ENCODE peak calls at places on chromosomes 2 and 18, in six cellular contexts. One of them, this sample, is unnamed.
A peak's percentile ranks its signal among the peaks of the same experiment; 100 is the strongest.

GRCh38 chr2:64062840-64063239 is 43.6 kb upstream of the VPS54 start:
- DNase-seq in K562: no peak
- DNase-seq in A549: peak; percentile 31
- DNase-seq in SK-N-SH: no peak
- DNase-seq in HepG2: no peak
- DNase-seq in GM12878: peak; percentile 31
- DNase-seq in this sample: peak; percentile 82

GRCh38 chr2:66771359-66771978 is 336.5 kb downstream of the MEIS1 start:
- DNase-seq in K562: no peak
- DNase-seq in A549: peak; percentile 9
- DNase-seq in SK-N-SH: no peak
- DNase-seq in HepG2: no peak
- DNase-seq in GM12878: no peak
- DNase-seq in this sample: peak; percentile 23

GRCh38 chr2:227818569-227819397 is 5.1 kb downstream of the CCL20 start:
- DNase-seq in K562: no peak
- DNase-seq in A549: peak; percentile 96
- DNase-seq in SK-N-SH: no peak
- DNase-seq in HepG2: peak; percentile 100
- DNase-seq in GM12878: no peak
- DNase-seq in this sample: no peak

GRCh38 chr2:20419007-20419576 is 27.8 kb upstream of the RHOB start:
- DNase-seq in K562: no peak
- DNase-seq in A549: no peak
- DNase-seq in SK-N-SH: no peak
- DNase-seq in HepG2: peak; percentile 65
- DNase-seq in GM12878: no peak
- DNase-seq in this sample: peak; percentile 65

GRCh38 chr2:109397883-109398282 is 215.9 kb downstream of the SEPTIN10 start:
- DNase-seq in K562: no peak
- DNase-seq in A549: no peak
- DNase-seq in SK-N-SH: no peak
- DNase-seq in HepG2: no peak
- DNase-seq in GM12878: no peak
- DNase-seq in this sample: no peak

GRCh38 chr2:66582975-66583842 is 148.3 kb downstream of the MEIS1 start:
- DNase-seq in K562: no peak
- DNase-seq in A549: no peak
- DNase-seq in SK-N-SH: no peak
- DNase-seq in HepG2: no peak
- DNase-seq in GM12878: no peak
- DNase-seq in this sample: peak; percentile 55

GRCh38 chr2:125593036-125593435 is 1062.9 kb upstream of the GYPC start:
- DNase-seq in K562: no peak
- DNase-seq in A549: no peak
- DNase-seq in SK-N-SH: no peak
- DNase-seq in HepG2: no peak
- DNase-seq in GM12878: no peak
- DNase-seq in this sample: no peak

GRCh38 chr2:237674731-237675276 is 47.4 kb downstream of the LRRFIP1 start:
- DNase-seq in K562: no peak
- DNase-seq in A549: no peak
- DNase-seq in SK-N-SH: peak; percentile 90
- DNase-seq in HepG2: peak; percentile 66
- DNase-seq in GM12878: peak; percentile 77
- DNase-seq in this sample: peak; percentile 75

GRCh38 chr2:31163011-31163540 is 24.8 kb upstream of the GALNT14 start:
- DNase-seq in K562: no peak
- DNase-seq in A549: no peak
- DNase-seq in SK-N-SH: no peak
- DNase-seq in HepG2: no peak
- DNase-seq in GM12878: no peak
- DNase-seq in this sample: no peak

GRCh38 chr18:48003426-48004349 is 73.2 kb upstream of the SMAD2 start:
- DNase-seq in K562: no peak
- DNase-seq in A549: peak; percentile 98
- DNase-seq in SK-N-SH: no peak
- DNase-seq in HepG2: no peak
- DNase-seq in GM12878: no peak
- DNase-seq in this sample: no peak

GRCh38 chr2:158412206-158412605 is 44.3 kb downstream of the CCDC148 start:
- DNase-seq in K562: no peak
- DNase-seq in A549: no peak
- DNase-seq in SK-N-SH: no peak
- DNase-seq in HepG2: peak; percentile 50
- DNase-seq in GM12878: no peak
- DNase-seq in this sample: peak; percentile 76

GRCh38 chr2:71190959-71191943 is 35.7 kb downstream of the PAIP2B start:
- DNase-seq in K562: no peak
- DNase-seq in A549: peak; percentile 42
- DNase-seq in SK-N-SH: peak; percentile 24
- DNase-seq in HepG2: peak; percentile 13
- DNase-seq in GM12878: no peak
- DNase-seq in this sample: peak; percentile 9

GRCh38 chr2:117918608-117919007 is 95.3 kb downstream of the CCDC93 start:
- DNase-seq in K562: no peak
- DNase-seq in A549: no peak
- DNase-seq in SK-N-SH: no peak
- DNase-seq in HepG2: no peak
- DNase-seq in GM12878: no peak
- DNase-seq in this sample: no peak

GRCh38 chr2:161415467-161416293 is 417 bp upstream of the TBR1 start:
- DNase-seq in K562: no peak
- DNase-seq in A549: no peak
- DNase-seq in SK-N-SH: peak; percentile 64
- DNase-seq in HepG2: peak; percentile 10
- DNase-seq in GM12878: no peak
- DNase-seq in this sample: no peak

GRCh38 chr2:235127909-235128308 is 176.1 kb downstream of the SH3BP4 start:
- DNase-seq in K562: no peak
- DNase-seq in A549: no peak
- DNase-seq in SK-N-SH: no peak
- DNase-seq in HepG2: no peak
- DNase-seq in GM12878: no peak
- DNase-seq in this sample: no peak

GRCh38 chr2:4516362-4516761 is 813.0 kb downstream of the DCDC2C start:
- DNase-seq in K562: no peak
- DNase-seq in A549: no peak
- DNase-seq in SK-N-SH: no peak
- DNase-seq in HepG2: no peak
- DNase-seq in GM12878: no peak
- DNase-seq in this sample: no peak

GRCh38 chr18:63264871-63265270 is 54.7 kb downstream of the BCL2 start:
- DNase-seq in K562: no peak
- DNase-seq in A549: no peak
- DNase-seq in SK-N-SH: no peak
- DNase-seq in HepG2: no peak
- DNase-seq in GM12878: no peak
- DNase-seq in this sample: no peak

GRCh38 chr2:145751634-145752033 is 1231.7 kb upstream of the ZEB2 start:
- DNase-seq in K562: no peak
- DNase-seq in A549: no peak
- DNase-seq in SK-N-SH: no peak
- DNase-seq in HepG2: no peak
- DNase-seq in GM12878: peak; percentile 70
- DNase-seq in this sample: peak; percentile 60

GRCh38 chr2:163086940-163087339 is 248.4 kb upstream of the KCNH7 start:
- DNase-seq in K562: no peak
- DNase-seq in A549: no peak
- DNase-seq in SK-N-SH: no peak
- DNase-seq in HepG2: no peak
- DNase-seq in GM12878: no peak
- DNase-seq in this sample: no peak

GRCh38 chr2:239827511-239827865 is 197.7 kb downstream of the NDUFA10 start:
- DNase-seq in K562: no peak
- DNase-seq in A549: no peak
- DNase-seq in SK-N-SH: peak; percentile 1
- DNase-seq in HepG2: no peak
- DNase-seq in GM12878: no peak
- DNase-seq in this sample: no peak

GRCh38 chr2:101718993-101719571 is 21.6 kb downstream of the MAP4K4 start:
- DNase-seq in K562: no peak
- DNase-seq in A549: no peak
- DNase-seq in SK-N-SH: no peak
- DNase-seq in HepG2: no peak
- DNase-seq in GM12878: no peak
- DNase-seq in this sample: peak; percentile 31
- TF ChIP-seq SMC3 in K562: no peak
- TF ChIP-seq SMC3 in A549: no peak
- TF ChIP-seq SMC3 in SK-N-SH: no peak
- TF ChIP-seq SMC3 in HepG2: no peak
- TF ChIP-seq SMC3 in GM12878: no peak
- TF ChIP-seq SMC3 in this sample: no peak

GRCh38 chr2:226327830-226328229 is 471.8 kb downstream of the IRS1 start:
- DNase-seq in K562: no peak
- DNase-seq in A549: no peak
- DNase-seq in SK-N-SH: no peak
- DNase-seq in HepG2: no peak
- DNase-seq in GM12878: no peak
- DNase-seq in this sample: no peak
- TF ChIP-seq SMC3 in K562: no peak
- TF ChIP-seq SMC3 in A549: no peak
- TF ChIP-seq SMC3 in SK-N-SH: no peak
- TF ChIP-seq SMC3 in HepG2: no peak
- TF ChIP-seq SMC3 in GM12878: no peak
- TF ChIP-seq SMC3 in this sample: no peak

DNA sequence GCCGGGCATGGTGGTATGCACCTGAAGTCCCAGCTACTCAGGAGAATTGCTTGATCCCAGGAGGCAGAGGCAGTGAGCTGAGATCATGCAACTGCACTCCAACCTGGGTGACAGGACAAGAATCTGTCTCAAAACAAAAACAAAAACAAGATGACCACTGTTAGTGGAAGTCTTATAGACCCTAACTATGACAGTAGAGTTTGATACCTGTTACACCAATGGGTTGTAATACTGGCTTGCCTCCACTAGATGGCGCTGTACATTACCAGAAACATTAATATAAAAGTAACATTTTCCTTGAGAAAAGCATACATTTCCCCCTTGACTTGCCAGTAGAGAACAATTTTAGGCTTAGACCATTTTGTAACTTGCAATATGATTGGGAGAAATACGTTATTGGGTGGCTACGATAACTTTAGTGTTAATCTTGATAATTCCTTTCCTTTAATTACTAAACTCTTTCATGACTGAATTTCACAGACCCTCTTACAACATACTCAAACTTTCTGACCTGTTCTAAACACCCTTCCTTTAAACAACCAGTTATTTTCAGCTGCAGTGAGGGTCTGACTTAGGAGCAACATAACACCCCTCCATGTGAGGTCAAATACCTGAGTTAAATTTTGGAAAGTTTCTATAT is 19.5 kb downstream of the SLC25A52 start:
- DNase-seq in K562: peak; percentile 32
- DNase-seq in A549: peak; percentile 27
- DNase-seq in SK-N-SH: peak; percentile 32
- DNase-seq in HepG2: peak; percentile 41
- DNase-seq in GM12878: peak; percentile 16
- DNase-seq in this sample: peak; percentile 36
- TF ChIP-seq SMC3 in K562: peak; percentile 55
- TF ChIP-seq SMC3 in A549: peak; percentile 39
- TF ChIP-seq SMC3 in SK-N-SH: peak; percentile 69
- TF ChIP-seq SMC3 in HepG2: peak; percentile 78
- TF ChIP-seq SMC3 in GM12878: peak; percentile 81
- TF ChIP-seq SMC3 in this sample: peak; percentile 60

GRCh38 chr2:1593371-1594205 is 150.7 kb downstream of the PXDN start:
- DNase-seq in K562: no peak
- DNase-seq in A549: peak; percentile 15
- DNase-seq in SK-N-SH: peak; percentile 99
- DNase-seq in HepG2: no peak
- DNase-seq in GM12878: no peak
- DNase-seq in this sample: peak; percentile 89
- TF ChIP-seq SMC3 in K562: no peak
- TF ChIP-seq SMC3 in A549: no peak
- TF ChIP-seq SMC3 in SK-N-SH: no peak
- TF ChIP-seq SMC3 in HepG2: no peak
- TF ChIP-seq SMC3 in GM12878: no peak
- TF ChIP-seq SMC3 in this sample: no peak

DNA sequence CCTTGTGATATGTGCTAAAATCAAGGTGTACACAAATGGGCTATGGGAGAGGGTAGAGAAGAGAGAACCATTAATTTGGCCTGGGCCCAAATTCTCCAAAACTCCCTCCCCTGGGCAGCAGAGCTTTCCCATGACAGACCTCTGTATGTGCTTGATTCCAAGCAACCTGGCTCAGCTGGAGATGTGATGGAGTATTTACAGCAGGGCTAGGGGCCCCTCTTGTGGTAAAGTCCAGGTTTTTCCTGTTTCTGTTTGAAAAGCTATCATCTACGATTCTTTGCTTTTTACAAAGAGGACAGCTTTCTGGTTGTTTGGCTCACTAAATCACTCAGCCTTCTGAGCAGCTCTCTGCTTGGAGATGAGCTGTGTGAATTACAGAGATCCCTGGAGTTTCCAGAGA is 40.3 kb downstream of the KCNS3 start:
- DNase-seq in K562: no peak
- DNase-seq in A549: no peak
- DNase-seq in SK-N-SH: peak; percentile 18
- DNase-seq in HepG2: no peak
- DNase-seq in GM12878: no peak
- DNase-seq in this sample: peak; percentile 13
- TF ChIP-seq SMC3 in K562: no peak
- TF ChIP-seq SMC3 in A549: no peak
- TF ChIP-seq SMC3 in SK-N-SH: no peak
- TF ChIP-seq SMC3 in HepG2: no peak
- TF ChIP-seq SMC3 in GM12878: no peak
- TF ChIP-seq SMC3 in this sample: no peak

DNA sequence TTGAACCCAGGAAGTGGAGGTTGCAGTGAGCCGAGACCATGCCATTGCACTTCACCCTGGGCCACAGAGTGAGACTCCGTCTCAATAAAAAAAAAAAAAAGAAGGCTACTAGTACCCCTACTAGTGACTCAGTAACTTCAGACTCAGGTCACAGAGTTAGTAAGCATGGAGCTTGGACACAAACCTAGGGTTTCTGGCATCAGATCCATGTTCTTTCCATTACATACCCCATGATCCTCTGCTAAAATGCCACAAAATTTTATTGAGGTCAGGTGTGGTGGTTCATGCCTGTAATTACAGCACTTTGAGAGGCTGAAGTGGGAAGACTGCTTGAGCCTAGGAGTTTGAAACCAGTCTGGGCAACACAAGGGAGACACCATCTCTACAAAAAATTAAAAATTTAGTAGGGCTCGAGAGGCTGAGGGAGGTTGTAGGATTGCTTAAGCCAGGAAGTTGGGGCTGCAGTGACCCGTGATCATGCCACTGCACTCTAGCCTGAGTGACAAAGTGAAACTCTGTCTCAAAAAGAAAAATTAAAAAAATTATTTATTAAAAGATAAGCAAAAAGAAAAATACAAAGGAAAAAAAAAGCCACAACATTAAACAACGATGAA is 45.1 kb downstream of the DHX57 start:
- DNase-seq in K562: no peak
- DNase-seq in A549: no peak
- DNase-seq in SK-N-SH: no peak
- DNase-seq in HepG2: no peak
- DNase-seq in GM12878: no peak
- DNase-seq in this sample: no peak
- TF ChIP-seq SMC3 in K562: no peak
- TF ChIP-seq SMC3 in A549: no peak
- TF ChIP-seq SMC3 in SK-N-SH: no peak
- TF ChIP-seq SMC3 in HepG2: no peak
- TF ChIP-seq SMC3 in GM12878: no peak
- TF ChIP-seq SMC3 in this sample: no peak